ENCODE peak calls at places on chromosomes 12 and 14, in four cellular contexts. V is astrocyte, J is fibroblast of lung, L is IMR-90. M is an unnamed sample.
A peak's percentile ranks its signal among the peaks of the same experiment; 100 is the strongest.

GRCh38 chr14:103742499-103743255 is 27.1 kb downstream of the ZFYVE21 start:
- DNase-seq in L (no peak), V (no peak), J (no peak), M (no peak)

GRCh38 chr14:101899263-101899662 is 65.1 kb upstream of the DYNC1H1 start:
- DNase-seq in J (no peak), L (no peak), V (no peak), M (no peak)

GRCh38 chr14:72892103-72892878 is 1.6 kb downstream of the DPF3 start:
- DNase-seq in J (peak; percentile 47), L (peak; percentile 43), V (peak; percentile 26), M (no peak)

GRCh38 chr12:115437061-115437567 is 753.1 kb upstream of the TBX3 start:
- DNase-seq in J (no peak), V (peak; percentile 8), L (no peak), M (no peak)

GRCh38 chr14:74756326-74756725 is 6.8 kb upstream of the YLPM1 start:
- DNase-seq in L (no peak), V (no peak), J (no peak), M (no peak)

GRCh38 chr12:21941522-21942376 is 523 bp upstream of the ABCC9 start:
- DNase-seq in V (peak; percentile 35), J (peak; percentile 35), L (peak; percentile 26), M (no peak)

GRCh38 chr12:27779837-27780611 is at the start of the genes KLHL42 and MANSC4:
- DNase-seq in V (peak; percentile 76), L (peak; percentile 73), J (peak; percentile 75), M (peak; percentile 72)

GRCh38 chr12:110338754-110339153 is 57.7 kb downstream of the ATP2A2 start:
- DNase-seq in L (no peak), V (no peak), J (peak; percentile 28), M (no peak)

GRCh38 chr12:4797096-4797495 is 76.9 kb downstream of the GALNT8 start:
- DNase-seq in V (no peak), L (no peak), J (no peak), M (no peak)

GRCh38 chr12:110258466-110258865 is 22.6 kb upstream of the ATP2A2 start:
- DNase-seq in V (no peak), L (no peak), J (no peak), M (no peak)

GRCh38 chr12:13443498-13443897 is 247.0 kb downstream of the EMP1 start:
- DNase-seq in J (no peak), V (no peak), L (no peak), M (no peak)

GRCh38 chr12:64387201-64387816 is 3.2 kb downstream of the C12orf56 start:
- DNase-seq in L (no peak), V (no peak), J (no peak), M (no peak)

GRCh38 chr12:19683178-19683927 is 244.1 kb downstream of the AEBP2 start:
- DNase-seq in J (peak; percentile 54), V (peak; percentile 79), L (peak; percentile 73), M (no peak)

GRCh38 chr12:93594766-93595165 is 22.3 kb downstream of the SOCS2 start:
- DNase-seq in L (no peak), V (no peak), J (no peak), M (no peak)

GRCh38 chr12:82097438-82097837 is 260.7 kb downstream of the CCDC59 start:
- DNase-seq in J (no peak), L (no peak), V (no peak), M (no peak)

GRCh38 chr12:60834372-60834771 is 1238.5 kb downstream of the SLC16A7 start:
- DNase-seq in J (no peak), V (no peak), L (no peak), M (no peak)

DNA sequence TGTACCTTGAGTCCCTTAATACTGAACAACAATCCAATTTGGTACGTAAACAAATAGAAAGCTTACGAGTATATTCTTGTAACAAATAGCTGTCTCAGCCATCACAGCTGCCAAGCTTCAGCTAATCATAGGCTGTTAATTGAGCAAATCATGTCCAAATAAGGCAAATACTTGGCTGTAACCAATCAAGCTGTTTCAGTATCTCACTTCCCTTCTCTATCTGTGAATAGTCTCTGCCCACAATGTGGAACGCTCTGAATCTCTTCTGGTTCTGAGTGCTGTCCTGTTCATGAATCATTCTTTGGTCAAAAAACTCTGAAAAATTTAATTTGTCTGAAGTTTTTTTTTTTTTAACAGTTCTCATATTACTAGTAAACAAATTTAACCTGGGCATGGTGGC is 5.8 kb upstream of the NEMF start:
- DNase-seq in L (no peak), J (no peak), V (no peak), M (no peak)
- H2AFZ ChIP-seq in L (no peak overlapping the region), J (no peak overlapping the region), V (no peak overlapping the region), M (no peak overlapping the region)

DNA sequence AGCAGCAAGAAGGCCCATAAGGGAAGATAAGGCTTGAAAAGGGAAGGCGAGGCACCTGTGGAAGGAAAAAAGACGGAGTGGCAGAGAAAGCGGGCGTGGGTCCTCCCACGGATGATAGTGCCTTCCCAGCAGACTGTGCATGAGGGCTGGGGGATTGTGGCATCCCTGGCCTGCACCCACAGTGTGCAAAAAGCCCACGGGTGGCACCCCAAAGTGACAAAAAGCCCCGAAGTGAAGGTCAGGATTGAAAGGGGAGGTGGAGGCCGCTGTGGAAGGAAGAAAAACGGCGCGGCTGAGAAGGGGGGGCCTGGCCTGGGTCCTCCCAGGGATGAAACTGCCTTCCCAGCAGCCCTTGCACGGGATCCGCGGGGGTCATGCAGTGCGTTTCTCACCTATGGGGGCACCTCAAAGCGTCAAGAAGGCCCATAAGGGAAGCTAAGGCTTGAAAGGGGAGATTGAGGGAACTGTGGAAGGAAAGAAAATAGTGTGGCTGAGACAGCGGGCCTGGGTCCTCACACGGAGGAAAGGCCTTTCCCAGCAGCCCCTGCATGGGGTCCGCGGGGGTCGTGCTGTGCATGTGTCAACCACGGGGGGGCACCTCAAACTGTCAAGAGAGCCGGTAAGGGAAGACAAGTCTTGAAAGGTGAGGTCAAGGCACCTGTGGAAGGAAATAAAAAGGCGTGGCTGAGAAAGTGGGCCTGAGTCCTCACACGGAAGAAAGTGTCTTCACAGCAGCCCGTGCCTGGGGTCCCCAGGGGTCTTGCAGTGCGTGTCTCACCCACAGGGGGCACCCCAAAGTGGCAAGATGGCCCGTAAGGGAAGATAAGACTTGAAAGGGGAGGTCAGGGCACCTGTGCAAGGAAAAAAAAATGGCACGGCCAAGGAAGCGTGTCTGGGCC is 274.1 kb downstream of the ALG10 start:
- DNase-seq in J (no peak), L (no peak), V (no peak), M (no peak)
- H3K9me3 ChIP-seq in J (no peaks in the 10 kb centered on the region), L (peaks cover 74% of the 10 kb centered on the region), V (peaks cover 23% of the 10 kb centered on the region), M (peaks cover 73% of the 10 kb centered on the region)

DNA sequence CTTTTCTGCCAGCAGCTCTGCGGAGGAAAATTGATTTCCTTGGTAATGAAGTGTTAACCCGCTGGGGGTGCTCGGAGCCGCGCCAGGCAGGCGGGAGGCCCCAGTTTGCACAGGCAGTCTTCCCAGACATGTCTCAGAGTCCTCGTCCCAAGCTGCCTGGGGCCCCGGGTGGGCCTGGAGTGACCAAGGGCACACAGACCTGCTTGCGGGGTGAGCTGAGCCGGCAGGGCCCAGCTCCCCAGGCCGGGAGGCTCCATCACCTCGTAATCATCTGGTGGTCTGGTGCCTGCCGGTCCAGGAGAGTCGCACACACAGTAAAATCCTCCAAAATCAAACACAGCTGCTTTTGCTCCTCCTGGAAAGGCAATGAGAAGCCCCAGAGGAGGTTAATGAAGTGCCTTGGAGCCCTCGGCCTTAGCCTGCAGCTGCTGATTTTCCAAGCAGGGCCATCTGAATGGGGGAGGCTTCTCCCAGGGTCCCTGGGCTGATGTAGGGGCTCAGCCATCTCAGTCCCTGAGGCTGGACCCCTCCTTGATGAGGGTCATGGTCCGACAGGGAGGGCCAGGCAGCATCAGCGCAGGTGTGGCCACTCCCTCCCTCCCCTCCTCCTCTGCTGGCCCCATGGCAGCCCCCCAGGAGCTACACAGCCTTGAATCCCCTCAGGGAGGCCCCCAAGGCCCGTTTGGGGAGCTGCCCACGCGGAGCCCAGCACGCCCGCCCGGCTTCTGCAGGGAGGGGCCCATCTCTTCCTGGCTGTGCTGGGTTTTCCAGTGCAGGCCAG is 39.4 kb upstream of the FBRSL1 start:
- DNase-seq in J (no peak), L (no peak), V (no peak), M (no peak)
- H3K4me2 ChIP-seq in J (no peak overlapping the region), L (no peak overlapping the region), V (no peak overlapping the region), M (no peak overlapping the region)

GRCh38 chr12:56818629-56819028 is 55.5 kb downstream of the HSD17B6 start:
- DNase-seq in V (no peak), J (no peak), L (no peak), M (no peak)
- H2AFZ ChIP-seq in V (no peak overlapping the region), J (no peak overlapping the region), L (no peak overlapping the region), M (no peak overlapping the region)

DNA sequence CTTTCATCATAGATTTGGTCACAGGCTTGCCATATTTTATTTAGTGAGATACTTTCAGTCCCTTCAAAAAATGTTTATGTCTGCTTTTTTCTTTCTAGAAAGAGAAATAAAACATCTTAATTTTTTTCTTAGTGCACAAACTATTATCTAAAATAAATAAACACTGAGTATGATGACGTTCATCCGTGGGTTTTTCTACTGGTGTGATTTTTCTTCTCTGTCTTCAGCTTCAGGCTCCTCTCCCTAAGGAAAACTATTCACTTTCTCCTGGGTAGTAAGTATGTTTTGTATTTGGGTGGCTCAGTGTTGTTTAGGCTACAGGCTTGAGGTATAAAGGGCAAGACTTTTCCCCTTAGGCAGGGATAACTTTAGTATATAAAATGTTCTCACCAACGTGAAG is 154.7 kb downstream of the DACT1 start:
- DNase-seq in V (peak; percentile 32), L (peak; percentile 49), J (peak; percentile 66), M (no peak)
- H3K9me3 ChIP-seq in V (no peaks in the 10 kb centered on the region), L (no peaks in the 10 kb centered on the region), J (no peaks in the 10 kb centered on the region), M (no peaks in the 10 kb centered on the region)

DNA sequence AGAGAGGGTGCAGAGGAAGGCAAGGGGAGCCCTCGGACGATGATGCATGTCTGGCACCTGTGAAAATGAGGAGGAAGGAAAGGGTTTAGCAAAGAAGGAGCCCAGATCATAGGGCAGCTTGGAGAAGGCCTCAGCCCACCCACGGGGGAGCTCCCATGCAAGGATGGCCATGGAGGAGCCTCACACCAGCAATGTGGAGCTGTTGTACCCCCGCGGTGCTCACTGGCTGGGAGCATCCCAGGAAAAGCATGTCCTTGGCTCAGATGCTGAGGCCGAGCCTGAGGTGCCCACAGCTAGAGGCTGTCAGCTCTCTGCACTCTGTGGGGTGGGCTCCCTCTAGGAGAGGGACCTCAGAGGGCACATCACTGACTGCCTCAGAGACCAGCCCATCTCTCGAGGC is 622.6 kb downstream of the AACS start:
- DNase-seq in V (no peak), L (no peak), J (no peak), M (no peak)
- H3K4me2 ChIP-seq in V (no peak overlapping the region), L (no peak overlapping the region), J (no peak overlapping the region), M (no peak overlapping the region)

DNA sequence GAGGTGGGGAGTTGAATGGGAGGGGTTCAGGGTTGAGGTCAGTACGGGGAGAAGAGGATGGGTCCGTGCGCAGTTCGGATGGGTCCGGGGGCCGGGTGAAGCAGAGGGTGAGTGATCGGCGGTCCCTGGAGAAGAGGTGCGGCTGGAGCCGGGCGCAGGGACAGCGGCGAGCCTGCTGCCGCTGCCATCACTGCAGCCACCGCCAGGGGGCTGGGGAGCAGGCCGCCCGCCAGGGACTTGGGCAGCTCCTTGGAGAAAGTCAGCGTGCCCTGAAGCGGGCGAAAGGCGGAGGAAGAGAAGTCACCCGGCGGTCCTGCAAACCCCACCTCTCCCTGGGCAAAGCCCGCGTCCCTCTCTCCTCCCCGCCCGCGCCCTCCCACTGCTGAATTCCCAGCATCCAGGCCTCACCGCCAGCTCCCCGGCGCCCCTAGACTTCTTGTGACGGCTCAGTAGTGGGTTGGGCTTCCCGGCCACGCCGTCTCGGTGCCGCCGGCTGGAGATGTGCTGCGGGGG is 6.0 kb upstream of the GPR84 start:
- DNase-seq in J (peak; percentile 83), L (peak; percentile 77), V (peak; percentile 58), M (no peak)
- H2AFZ ChIP-seq in J (no peak overlapping the region), L (peak overlapping the region; percentile 88), V (peak overlapping the region; percentile 80), M (no peak overlapping the region)

M was measured in DND-41.